ENCODE peak calls at places on chromosomes 3 and 15, in four cellular contexts. U is upper lobe of right lung, L is MM.1S, I is SJCRH30. J is an unnamed sample.

GRCh38 chr15:85591622-85592021 is 203.1 kb downstream of the KLHL25 start:
- DNase-seq in U (no peak), L (no peak), I (no peak), J (no peak)

GRCh38 chr15:89052474-89052873 is 35.8 kb upstream of the ABHD2 start:
- DNase-seq in U (no peak), L (no peak), I (no peak), J (peak; percentile 21)

GRCh38 chr15:100903191-100903590 is 16.0 kb upstream of the LRRK1 start:
- DNase-seq in U (no peak), L (no peak), I (no peak), J (no peak)

GRCh38 chr3:100260081-100260684 is 609 bp upstream of the TBC1D23 start:
- DNase-seq in U (peak; percentile 71), L (no peak), I (peak; percentile 89), J (no peak)

GRCh38 chr15:36414670-36415069 is 164.8 kb upstream of the CDIN1 start:
- DNase-seq in U (no peak), L (no peak), I (no peak), J (no peak)

GRCh38 chr3:36954452-36955134 is 9.7 kb upstream of the TRANK1 start:
- DNase-seq in U (no peak), L (no peak), I (no peak), J (no peak)

GRCh38 chr3:185272051-185272450 is 18.2 kb upstream of the EHHADH start:
- DNase-seq in U (no peak), L (no peak), I (no peak), J (no peak)

GRCh38 chr3:145639880-145640279 is 521.1 kb downstream of the PLOD2 start:
- DNase-seq in U (no peak), L (no peak), I (no peak), J (no peak)

GRCh38 chr3:79872483-79872882 is 104.7 kb upstream of the ROBO1 start:
- DNase-seq in U (no peak), L (no peak), I (no peak), J (no peak)

GRCh38 chr15:70321106-70321809 is 223.5 kb upstream of the TLE3 start:
- DNase-seq in U (no peak), L (no peak), I (no peak), J (no peak)
- H3K4me1 ChIP-seq in U (peaks cover 53% of the 10 kb centered on the region), L (peaks cover 36% of the 10 kb centered on the region), I (peaks cover 28% of the 10 kb centered on the region), J (peaks cover 40% of the 10 kb centered on the region)

GRCh38 chr15:99564221-99565030 is 1.4 kb upstream of the MEF2A start:
- DNase-seq in U (no peak), L (no peak), I (peak; percentile 56), J (no peak)
- H3K4me3 ChIP-seq in U (peak overlapping the region; percentile 54), L (peak overlapping the region; percentile 66), I (peak overlapping the region; percentile 85), J (peak overlapping the region; percentile 68)

GRCh38 chr3:25291524-25291923 is 136.5 kb upstream of the RARB start:
- DNase-seq in U (no peak), L (no peak), I (no peak), J (no peak)

GRCh38 chr3:25292604-25293003 is 135.5 kb upstream of the RARB start:
- DNase-seq in U (no peak), L (no peak), I (no peak), J (no peak)

GRCh38 chr3:25284249-25284648 is 143.8 kb upstream of the RARB start:
- DNase-seq in U (no peak), L (no peak), I (no peak), J (no peak)

GRCh38 chr3:25289663-25290062 is 138.4 kb upstream of the RARB start:
- DNase-seq in U (no peak), L (no peak), I (no peak), J (no peak)

GRCh38 chr3:25288416-25288815 is 139.6 kb upstream of the RARB start:
- DNase-seq in U (no peak), L (no peak), I (no peak), J (no peak)
- H3K4me1 ChIP-seq in U (no peaks in the 10 kb centered on the region), L (no peaks in the 10 kb centered on the region), I (no peaks in the 10 kb centered on the region), J (no peaks in the 10 kb centered on the region)

GRCh38 chr3:23114479-23114878 is 88.6 kb upstream of the UBE2E2 start:
- DNase-seq in U (no peak), L (no peak), I (peak; percentile 30), J (no peak)

GRCh38 chr3:23111799-23112198 is 91.3 kb upstream of the UBE2E2 start:
- DNase-seq in U (no peak), L (no peak), I (no peak), J (no peak)

GRCh38 chr3:23112491-23112890 is 90.6 kb upstream of the UBE2E2 start:
- DNase-seq in U (peak; percentile 66), L (no peak), I (no peak), J (no peak)

GRCh38 chr3:23115171-23115877 is 87.8 kb upstream of the UBE2E2 start:
- DNase-seq in U (no peak), L (no peak), I (no peak), J (no peak)

GRCh38 chr3:23113455-23114171 is 89.5 kb upstream of the UBE2E2 start:
- DNase-seq in U (no peak), L (no peak), I (no peak), J (no peak)
- H3K4me3 ChIP-seq in U (no peak overlapping the region), L (no peak overlapping the region), I (no peak overlapping the region), J (no peak overlapping the region)

DNA sequence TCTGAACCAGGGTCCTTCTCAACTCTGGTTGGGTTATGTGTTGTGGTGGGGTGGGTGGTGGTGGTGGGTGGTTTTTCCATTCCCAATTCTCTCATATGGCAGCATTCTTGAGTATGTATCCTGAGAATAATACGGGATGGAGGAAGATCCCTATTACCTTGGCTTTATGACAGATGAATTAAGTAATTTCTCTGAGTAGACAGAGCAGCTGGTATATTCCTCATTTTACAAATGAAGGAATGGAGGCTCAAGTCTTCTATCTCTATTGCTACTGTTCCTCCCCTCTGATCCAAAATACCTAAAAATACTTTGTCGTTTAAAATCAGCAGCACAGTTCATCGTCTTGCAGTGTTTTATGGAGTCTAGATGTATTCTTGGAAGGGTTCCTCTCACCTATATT is 10.4 kb downstream of the GYG1 start:
- DNase-seq in U (no peak), L (no peak), I (no peak), J (no peak)
- H3K4me1 ChIP-seq in U (peaks cover 19% of the 10 kb centered on the region), L (peaks cover 60% of the 10 kb centered on the region), I (peaks cover 6% of the 10 kb centered on the region), J (no peaks in the 10 kb centered on the region)

DNA sequence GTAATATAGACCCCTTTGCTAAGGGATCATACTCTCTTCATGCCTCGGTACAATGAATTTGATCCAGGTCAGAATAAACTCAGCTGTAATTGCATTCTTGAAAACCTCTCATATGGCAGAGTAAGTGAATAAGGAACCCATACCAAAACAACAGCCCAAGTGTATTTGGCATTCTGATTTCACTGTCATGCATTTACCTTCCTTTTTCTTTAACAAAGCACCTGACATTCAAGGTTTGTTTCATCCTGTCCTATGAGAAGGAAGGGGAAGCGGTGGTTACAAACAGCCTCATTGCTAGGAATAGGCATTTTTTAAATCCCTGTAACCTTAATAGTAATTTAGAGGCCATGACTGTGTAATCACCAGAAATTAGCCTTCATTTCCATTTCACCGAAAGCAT is 97.1 kb downstream of the LSAMP start:
- DNase-seq in U (no peak), L (no peak), I (no peak), J (no peak)
- H3K4me3 ChIP-seq in U (no peak overlapping the region), L (no peak overlapping the region), I (no peak overlapping the region), J (no peak overlapping the region)

GRCh38 chr3:50321146-50321843 is 1.2 kb downstream of the HYAL2 start:
- DNase-seq in U (peak; percentile 95), L (peak; percentile 89), I (peak; percentile 89), J (peak; percentile 92)

GRCh38 chr3:50319181-50319871 is 3.2 kb downstream of the HYAL2 start:
- DNase-seq in U (no peak), L (no peak), I (no peak), J (peak; percentile 38)

GRCh38 chr3:50318615-50319014 is 3.9 kb downstream of the HYAL2 start:
- DNase-seq in U (no peak), L (no peak), I (no peak), J (peak; percentile 46)

GRCh38 chr3:50320853-50321145 is 1.7 kb downstream of the HYAL2 start:
- DNase-seq in U (no peak), L (no peak), I (no peak), J (no peak)

DNA sequence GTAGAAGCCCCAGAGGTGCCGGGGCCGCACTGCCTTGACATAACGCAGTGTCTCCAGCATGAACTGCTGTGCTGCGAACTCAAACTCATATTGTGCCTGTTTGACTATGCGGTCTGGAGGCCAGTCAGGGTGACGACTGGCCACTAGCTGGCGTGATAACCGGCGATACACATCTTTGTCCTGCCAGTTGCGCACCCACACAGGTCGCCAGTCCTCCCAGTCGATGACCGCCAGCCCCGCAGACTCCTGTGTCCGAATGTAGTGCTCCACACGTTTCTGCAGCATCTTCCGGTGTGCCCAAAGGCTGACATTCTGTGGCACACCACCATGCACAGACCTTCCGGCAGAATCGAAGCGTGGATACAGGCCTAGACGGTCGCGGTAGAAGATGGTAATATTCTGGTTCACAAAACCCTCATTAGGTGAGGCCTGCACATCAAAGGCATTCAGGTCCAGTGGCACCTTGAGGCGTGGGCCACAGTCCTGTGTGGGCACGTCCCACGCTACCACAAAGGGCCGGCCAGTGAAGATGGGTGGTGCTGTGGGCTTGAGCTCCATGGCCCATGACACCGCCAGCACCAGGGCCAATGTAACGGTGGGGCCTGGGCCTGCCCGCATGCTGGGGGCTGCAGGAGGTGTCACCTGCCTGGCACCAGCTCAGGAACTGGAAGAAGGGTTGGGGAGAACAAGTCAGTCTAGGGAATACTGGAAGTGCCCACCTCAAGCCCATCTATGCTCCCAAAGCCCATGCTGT is 2.5 kb downstream of the HYAL2 start:
- DNase-seq in U (no peak), L (no peak), I (no peak), J (peak; percentile 60)
- H3K4me1 ChIP-seq in U (peaks cover 76% of the 10 kb centered on the region), L (peaks cover 8% of the 10 kb centered on the region), I (peaks cover 4% of the 10 kb centered on the region), J (peaks cover 19% of the 10 kb centered on the region)

J was measured in RWPE2.